ENCODE peak calls at places on chromosomes 11 and 22, in six cellular contexts. One of them, this sample, is unnamed. For H3K4me1, the result is how much of the 10 kb centered on the place peaks cover.

GRCh38 chr22:36911887-36912661 is 1.4 kb upstream of the CSF2RB start:
- DNase-seq in uterus: no peak
- DNase-seq in mammary epithelial cell: no peak
- DNase-seq in fibroblast of lung: peak
- DNase-seq in spleen: no peak
- DNase-seq in adrenal gland: no peak
- DNase-seq in this sample: no peak

GRCh38 chr11:76119032-76119431 is 87.3 kb downstream of the WNT11 start:
- DNase-seq in uterus: no peak
- DNase-seq in mammary epithelial cell: no peak
- DNase-seq in fibroblast of lung: no peak
- DNase-seq in adrenal gland: no peak
- DNase-seq in spleen: no peak
- DNase-seq in this sample: no peak

GRCh38 chr11:117704416-117705150 is 92.4 kb downstream of the DSCAML1 start:
- DNase-seq in mammary epithelial cell: peak
- DNase-seq in spleen: no peak
- DNase-seq in adrenal gland: no peak
- DNase-seq in uterus: no peak
- DNase-seq in fibroblast of lung: no peak
- DNase-seq in this sample: no peak

GRCh38 chr22:30250713-30251267 is 4.2 kb upstream of the LIF start:
- DNase-seq in uterus: no peak
- DNase-seq in adrenal gland: no peak
- DNase-seq in spleen: no peak
- DNase-seq in fibroblast of lung: peak
- DNase-seq in mammary epithelial cell: peak
- DNase-seq in this sample: no peak

GRCh38 chr11:10503777-10504176 is 37.2 kb downstream of the RNF141 start:
- DNase-seq in mammary epithelial cell: no peak
- DNase-seq in spleen: no peak
- DNase-seq in adrenal gland: no peak
- DNase-seq in uterus: no peak
- DNase-seq in fibroblast of lung: no peak
- DNase-seq in this sample: no peak

GRCh38 chr11:134361241-134361640 is 29.5 kb downstream of the GLB1L2 start:
- DNase-seq in uterus: no peak
- DNase-seq in spleen: peak
- DNase-seq in mammary epithelial cell: no peak
- DNase-seq in adrenal gland: no peak
- DNase-seq in fibroblast of lung: no peak
- DNase-seq in this sample: no peak

GRCh38 chr11:103222801-103223200 is 113.6 kb downstream of the DYNC2H1 start:
- DNase-seq in fibroblast of lung: peak
- DNase-seq in spleen: no peak
- DNase-seq in mammary epithelial cell: no peak
- DNase-seq in adrenal gland: no peak
- DNase-seq in uterus: no peak
- DNase-seq in this sample: no peak

GRCh38 chr22:37063436-37064420 is 12.2 kb downstream of the KCTD17 start:
- DNase-seq in mammary epithelial cell: no peak
- DNase-seq in fibroblast of lung: no peak
- DNase-seq in adrenal gland: no peak
- DNase-seq in spleen: no peak
- DNase-seq in uterus: no peak
- DNase-seq in this sample: no peak

GRCh38 chr11:76598426-76598839 is 72.1 kb downstream of the LRRC32 start:
- DNase-seq in adrenal gland: peak
- DNase-seq in fibroblast of lung: peak
- DNase-seq in uterus: peak
- DNase-seq in mammary epithelial cell: no peak
- DNase-seq in spleen: no peak
- DNase-seq in this sample: no peak

GRCh38 chr11:132122701-132123100 is 752.3 kb downstream of the NTM start:
- DNase-seq in spleen: no peak
- DNase-seq in uterus: no peak
- DNase-seq in adrenal gland: no peak
- DNase-seq in fibroblast of lung: no peak
- DNase-seq in mammary epithelial cell: no peak
- DNase-seq in this sample: no peak

GRCh38 chr11:5689551-5689983 is at the start of gene TRIM22:
- DNase-seq in fibroblast of lung: peak
- DNase-seq in uterus: peak
- DNase-seq in spleen: no peak
- DNase-seq in mammary epithelial cell: peak
- DNase-seq in adrenal gland: no peak
- DNase-seq in this sample: no peak

GRCh38 chr11:71080239-71081097 is 171.9 kb downstream of the SHANK2 start:
- DNase-seq in adrenal gland: peak
- DNase-seq in fibroblast of lung: peak
- DNase-seq in spleen: no peak
- DNase-seq in uterus: no peak
- DNase-seq in mammary epithelial cell: peak
- DNase-seq in this sample: peak

GRCh38 chr22:47064016-47064415 is 301.6 kb downstream of the TBC1D22A start:
- DNase-seq in mammary epithelial cell: no peak
- DNase-seq in spleen: peak
- DNase-seq in fibroblast of lung: no peak
- DNase-seq in uterus: no peak
- DNase-seq in adrenal gland: no peak
- DNase-seq in this sample: no peak

GRCh38 chr11:113698515-113698914 is 7.6 kb downstream of the TMPRSS5 start:
- DNase-seq in fibroblast of lung: no peak
- DNase-seq in mammary epithelial cell: no peak
- DNase-seq in adrenal gland: no peak
- DNase-seq in uterus: no peak
- DNase-seq in spleen: no peak
- DNase-seq in this sample: no peak

GRCh38 chr11:68403831-68404230 is 56.7 kb upstream of the PPP6R3 start:
- DNase-seq in fibroblast of lung: no peak
- DNase-seq in uterus: no peak
- DNase-seq in adrenal gland: no peak
- DNase-seq in spleen: no peak
- DNase-seq in mammary epithelial cell: no peak
- DNase-seq in this sample: no peak

GRCh38 chr11:17703951-17704350 is 15.4 kb upstream of the MYOD1 start:
- DNase-seq in mammary epithelial cell: no peak
- DNase-seq in spleen: no peak
- DNase-seq in fibroblast of lung: peak
- DNase-seq in adrenal gland: no peak
- DNase-seq in uterus: no peak
- DNase-seq in this sample: no peak

GRCh38 chr11:61797263-61797944 is 4.7 kb downstream of the FEN1 start:
- DNase-seq in fibroblast of lung: peak
- DNase-seq in spleen: peak
- DNase-seq in uterus: peak
- DNase-seq in mammary epithelial cell: peak
- DNase-seq in adrenal gland: peak
- DNase-seq in this sample: no peak

GRCh38 chr11:128472128-128473110 is 114.9 kb downstream of the ETS1 start:
- DNase-seq in adrenal gland: no peak
- DNase-seq in fibroblast of lung: peak
- DNase-seq in mammary epithelial cell: peak
- DNase-seq in spleen: no peak
- DNase-seq in uterus: no peak
- DNase-seq in this sample: no peak

GRCh38 chr22:36395922-36396321 is 8.2 kb upstream of the MYH9 start:
- DNase-seq in adrenal gland: no peak
- DNase-seq in spleen: no peak
- DNase-seq in mammary epithelial cell: peak
- DNase-seq in uterus: no peak
- DNase-seq in fibroblast of lung: peak
- DNase-seq in this sample: peak

GRCh38 chr11:44909557-44909956 is 41.1 kb downstream of the TP53I11 start:
- DNase-seq in adrenal gland: no peak
- DNase-seq in uterus: no peak
- DNase-seq in fibroblast of lung: no peak
- DNase-seq in mammary epithelial cell: no peak
- DNase-seq in spleen: no peak
- DNase-seq in this sample: no peak

GRCh38 chr11:119729581-119730346 is 764 bp upstream of the NECTIN1 start:
- DNase-seq in mammary epithelial cell: peak
- DNase-seq in spleen: peak
- DNase-seq in uterus: peak
- DNase-seq in fibroblast of lung: peak
- DNase-seq in adrenal gland: peak
- DNase-seq in this sample: no peak

DNA sequence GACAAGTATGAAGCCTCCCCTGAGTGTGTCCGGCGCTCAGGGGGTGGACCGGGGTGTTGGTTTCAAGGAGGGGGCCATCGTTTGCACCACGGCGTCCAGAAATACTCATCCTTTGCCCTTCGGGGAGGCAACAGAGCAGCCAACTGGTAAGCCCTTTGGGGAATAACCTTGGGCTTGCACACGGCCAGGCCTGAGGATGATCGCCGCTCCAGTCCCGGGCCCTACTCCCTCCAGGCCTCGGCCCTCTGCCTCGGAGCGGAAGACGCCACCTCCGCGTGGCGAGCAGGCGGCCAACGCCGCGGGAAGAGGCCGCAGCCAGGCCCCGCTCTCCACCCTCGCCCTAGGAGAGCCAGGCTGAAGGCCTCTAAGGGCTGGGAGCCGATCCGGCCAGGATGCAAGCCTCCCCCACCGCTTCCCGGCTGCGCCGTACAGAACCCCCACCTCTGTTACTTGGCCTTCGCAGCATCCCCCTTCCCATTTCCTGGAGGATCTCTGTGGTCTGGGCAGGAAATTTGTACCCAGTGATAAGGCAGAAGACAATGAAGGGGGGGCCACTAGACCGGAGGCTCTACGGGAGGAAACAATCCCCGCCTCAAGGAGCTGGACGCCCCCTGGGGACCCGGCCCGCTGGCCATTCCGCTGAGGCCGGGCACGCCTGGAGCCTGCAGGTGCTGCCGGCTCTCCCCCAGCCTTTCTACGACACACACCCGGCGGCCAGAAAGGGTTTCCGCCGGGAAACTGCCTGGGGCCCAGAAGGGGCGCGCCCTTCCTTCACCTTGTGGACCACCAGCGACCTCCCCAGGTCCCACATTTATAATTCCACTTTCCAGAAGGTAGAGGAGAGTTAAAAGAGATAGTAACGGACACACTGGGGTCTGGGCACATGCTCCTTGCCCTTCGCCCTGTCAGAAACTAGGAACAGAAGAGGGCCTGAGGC is 2.6 kb downstream of the ESAM start:
- DNase-seq in uterus: no peak
- DNase-seq in mammary epithelial cell: no peak
- DNase-seq in spleen: peak
- DNase-seq in adrenal gland: no peak
- DNase-seq in fibroblast of lung: no peak
- DNase-seq in this sample: no peak
- H3K4me1 ChIP-seq in uterus: under half
- H3K4me1 ChIP-seq in mammary epithelial cell: under half
- H3K4me1 ChIP-seq in spleen: half or more
- H3K4me1 ChIP-seq in adrenal gland: under half
- H3K4me1 ChIP-seq in fibroblast of lung: under half
- H3K4me1 ChIP-seq in this sample: under half

GRCh38 chr22:39169797-39170466 is 17.5 kb upstream of the CBX7 start:
- DNase-seq in adrenal gland: no peak
- DNase-seq in fibroblast of lung: no peak
- DNase-seq in spleen: no peak
- DNase-seq in uterus: no peak
- DNase-seq in mammary epithelial cell: no peak
- DNase-seq in this sample: no peak

GRCh38 chr22:39173050-39173706 is 20.7 kb upstream of the CBX7 start:
- DNase-seq in fibroblast of lung: no peak
- DNase-seq in mammary epithelial cell: no peak
- DNase-seq in adrenal gland: no peak
- DNase-seq in uterus: no peak
- DNase-seq in spleen: no peak
- DNase-seq in this sample: no peak

GRCh38 chr22:39173787-39174497 is 21.5 kb upstream of the CBX7 start:
- DNase-seq in adrenal gland: no peak
- DNase-seq in uterus: no peak
- DNase-seq in mammary epithelial cell: no peak
- DNase-seq in fibroblast of lung: no peak
- DNase-seq in spleen: peak
- DNase-seq in this sample: no peak

GRCh38 chr22:39171623-39172264 is 19.3 kb upstream of the CBX7 start:
- DNase-seq in mammary epithelial cell: no peak
- DNase-seq in fibroblast of lung: no peak
- DNase-seq in adrenal gland: no peak
- DNase-seq in spleen: peak
- DNase-seq in uterus: no peak
- DNase-seq in this sample: no peak

GRCh38 chr22:39170825-39171622 is 18.5 kb upstream of the CBX7 start:
- DNase-seq in uterus: peak
- DNase-seq in spleen: peak
- DNase-seq in adrenal gland: peak
- DNase-seq in mammary epithelial cell: peak
- DNase-seq in fibroblast of lung: peak
- DNase-seq in this sample: no peak
- H3K4me1 ChIP-seq in uterus: under half
- H3K4me1 ChIP-seq in spleen: half or more
- H3K4me1 ChIP-seq in adrenal gland: under half
- H3K4me1 ChIP-seq in mammary epithelial cell: under half
- H3K4me1 ChIP-seq in fibroblast of lung: under half
- H3K4me1 ChIP-seq in this sample: under half

GRCh38 chr11:34242037-34242625 is 115.7 kb downstream of the ABTB2 start:
- DNase-seq in uterus: no peak
- DNase-seq in fibroblast of lung: peak
- DNase-seq in spleen: no peak
- DNase-seq in adrenal gland: no peak
- DNase-seq in mammary epithelial cell: peak
- DNase-seq in this sample: no peak
- H3K4me1 ChIP-seq in uterus: under half
- H3K4me1 ChIP-seq in fibroblast of lung: under half
- H3K4me1 ChIP-seq in spleen: under half
- H3K4me1 ChIP-seq in adrenal gland: under half
- H3K4me1 ChIP-seq in mammary epithelial cell: under half
- H3K4me1 ChIP-seq in this sample: under half

GRCh38 chr11:1781593-1781975 is 17.9 kb upstream of the CTSD start:
- DNase-seq in adrenal gland: no peak
- DNase-seq in uterus: no peak
- DNase-seq in spleen: no peak
- DNase-seq in mammary epithelial cell: no peak
- DNase-seq in fibroblast of lung: no peak
- DNase-seq in this sample: no peak
- H3K4me1 ChIP-seq in adrenal gland: under half
- H3K4me1 ChIP-seq in uterus: under half
- H3K4me1 ChIP-seq in spleen: half or more
- H3K4me1 ChIP-seq in mammary epithelial cell: under half
- H3K4me1 ChIP-seq in fibroblast of lung: under half
- H3K4me1 ChIP-seq in this sample: under half

GRCh38 chr11:34305095-34305692 is 52.6 kb downstream of the ABTB2 start:
- DNase-seq in fibroblast of lung: peak
- DNase-seq in spleen: no peak
- DNase-seq in uterus: no peak
- DNase-seq in adrenal gland: no peak
- DNase-seq in mammary epithelial cell: no peak
- DNase-seq in this sample: no peak
- H3K4me1 ChIP-seq in fibroblast of lung: under half
- H3K4me1 ChIP-seq in spleen: under half
- H3K4me1 ChIP-seq in uterus: under half
- H3K4me1 ChIP-seq in adrenal gland: under half
- H3K4me1 ChIP-seq in mammary epithelial cell: under half
- H3K4me1 ChIP-seq in this sample: under half

GRCh38 chr11:74001822-74002286 is 7.0 kb downstream of the UCP3 start:
- DNase-seq in mammary epithelial cell: no peak
- DNase-seq in spleen: peak
- DNase-seq in fibroblast of lung: no peak
- DNase-seq in adrenal gland: no peak
- DNase-seq in uterus: no peak
- DNase-seq in this sample: no peak
- H3K4me1 ChIP-seq in mammary epithelial cell: under half
- H3K4me1 ChIP-seq in spleen: half or more
- H3K4me1 ChIP-seq in fibroblast of lung: under half
- H3K4me1 ChIP-seq in adrenal gland: under half
- H3K4me1 ChIP-seq in uterus: under half
- H3K4me1 ChIP-seq in this sample: under half